ENCODE peak calls at places on chromosomes 4 and X, in ten cellular contexts. Q is tibial nerve, V is transverse colon, C is lower leg skin, O is testis, B is H1, Z is Peyer's patch, W is ovary, R is IMR-90, G is heart left ventricle. L is an unnamed sample.

GRCh38 chr4:187666634-187667033 is 328.9 kb upstream of the ZFP42 start:
- DNase-seq in Q (no peak), V (no peak), C (peak; percentile 32), O (peak; percentile 54), B (no peak), Z (no peak), W (no peak), R (peak; percentile 38), G (no peak), L (no peak)

GRCh38 chrX:40628506-40628905 is 5.3 kb downstream of the MPC1L start:
- DNase-seq in Q (no peak), V (no peak), C (no peak), O (no peak), B (no peak), Z (no peak), W (no peak), R (no peak), G (no peak), L (no peak)

GRCh38 chr4:112747035-112747434 is 110.1 kb downstream of the LARP7 start:
- DNase-seq in Q (no peak), V (no peak), C (no peak), O (no peak), B (peak; percentile 25), Z (no peak), W (no peak), R (no peak), G (no peak), L (no peak)

GRCh38 chr4:19358015-19358414 is 893.7 kb upstream of the SLIT2 start:
- DNase-seq in Q (no peak), V (no peak), C (no peak), O (no peak), B (no peak), Z (no peak), W (no peak), R (peak; percentile 67), G (no peak), L (no peak)

GRCh38 chr4:7852568-7853185 is 87.0 kb downstream of the AFAP1 start:
- DNase-seq in Q (peak; percentile 48), V (no peak), C (no peak), O (peak; percentile 23), B (no peak), Z (no peak), W (no peak), R (no peak), G (no peak), L (no peak)

GRCh38 chrX:21972721-21973120 is 32.2 kb downstream of the SMS start:
- DNase-seq in Q (no peak), V (no peak), C (no peak), O (no peak), B (peak; percentile 3), Z (peak; percentile 28), W (no peak), R (peak; percentile 83), G (no peak), L (no peak)

GRCh38 chr4:110292994-110293744 is 94.8 kb upstream of the ELOVL6 start:
- DNase-seq in Q (no peak), V (no peak), C (no peak), O (no peak), B (no peak), Z (no peak), W (no peak), R (no peak), G (no peak), L (no peak)

GRCh38 chr4:80781436-80781835 is 249.1 kb upstream of the BMP3 start:
- DNase-seq in Q (no peak), V (no peak), C (no peak), O (no peak), B (no peak), Z (no peak), W (no peak), R (no peak), G (no peak), L (no peak)

GRCh38 chr4:30716158-30716557 is 4.0 kb upstream of the PCDH7 start:
- DNase-seq in Q (no peak), V (no peak), C (no peak), O (no peak), B (no peak), Z (no peak), W (no peak), R (peak; percentile 53), G (no peak), L (no peak)

GRCh38 chr4:30716671-30717207 is 3.4 kb upstream of the PCDH7 start:
- DNase-seq in Q (no peak), V (no peak), C (no peak), O (no peak), B (no peak), Z (no peak), W (no peak), R (no peak), G (no peak), L (no peak)

GRCh38 chr4:30718889-30719252 is 1.3 kb upstream of the PCDH7 start:
- DNase-seq in Q (no peak), V (no peak), C (no peak), O (no peak), B (no peak), Z (no peak), W (no peak), R (peak; percentile 48), G (no peak), L (no peak)

GRCh38 chr4:30718021-30718888 is 1.9 kb upstream of the PCDH7 start:
- DNase-seq in Q (no peak), V (peak; percentile 19), C (no peak), O (peak; percentile 31), B (no peak), Z (no peak), W (peak; percentile 52), R (peak; percentile 36), G (peak; percentile 34), L (peak; percentile 57)

DNA sequence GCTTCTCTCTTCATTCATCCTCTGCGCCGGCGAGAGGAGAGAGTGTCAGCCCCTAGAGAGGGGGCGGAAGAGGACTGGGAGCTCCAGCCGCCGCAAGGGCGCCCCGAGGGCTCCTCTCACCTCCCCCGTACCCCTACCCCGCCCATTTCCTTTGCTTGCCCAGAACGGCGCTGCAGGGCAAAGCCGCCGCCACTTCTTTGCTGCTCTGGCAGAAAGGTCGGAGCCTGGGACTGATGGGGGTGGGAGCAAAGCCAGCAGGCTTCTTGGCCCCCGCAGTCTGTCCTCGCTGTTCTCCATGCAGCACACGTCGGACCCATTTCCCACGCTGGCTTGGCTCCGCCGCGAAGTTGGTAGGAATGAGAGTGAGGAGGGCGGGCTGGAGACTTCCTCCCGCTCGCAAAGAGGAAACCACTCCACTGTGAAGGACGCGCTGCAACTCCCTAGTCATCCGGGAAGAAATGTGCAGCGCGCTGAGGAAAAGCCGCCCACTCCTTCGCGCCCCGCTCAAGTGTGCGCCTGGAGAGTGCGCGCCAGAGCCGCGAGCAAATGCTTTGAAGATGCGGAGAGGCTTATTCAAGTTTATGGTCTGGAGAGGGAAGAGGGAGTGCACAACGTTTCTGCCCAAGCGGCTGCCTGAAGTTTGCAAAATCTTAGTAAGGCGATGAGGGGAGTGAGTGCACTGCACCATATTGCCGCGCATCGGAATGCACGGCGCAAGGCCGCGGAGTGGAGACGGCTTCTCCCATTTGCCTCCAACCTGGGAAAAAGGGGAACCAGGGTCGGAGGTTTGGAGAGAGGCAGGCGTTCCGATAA is 2.8 kb upstream of the PCDH7 start:
- DNase-seq in Q (no peak), V (peak; percentile 17), C (no peak), O (peak; percentile 26), B (no peak), Z (no peak), W (peak; percentile 46), R (peak; percentile 70), G (peak; percentile 27), L (peak; percentile 43)
- TF ChIP-seq CTCF in Q (no peak), V (no peak), C (no peak), O (no peak), B (no peak), Z (no peak), W (no peak), R (no peak), G (no peak), L (no peak)

GRCh38 chr4:30917946-30918345 is 197.8 kb downstream of the PCDH7 start:
- DNase-seq in Q (no peak), V (no peak), C (no peak), O (no peak), B (no peak), Z (no peak), W (no peak), R (no peak), G (no peak), L (no peak)
- TF ChIP-seq POLR2A in Q (no peak), V (no peak), C (no peak), O (no peak), B (no peak), Z (no peak), W (no peak), R (no peak), G (no peak), L (no peak)

DNA sequence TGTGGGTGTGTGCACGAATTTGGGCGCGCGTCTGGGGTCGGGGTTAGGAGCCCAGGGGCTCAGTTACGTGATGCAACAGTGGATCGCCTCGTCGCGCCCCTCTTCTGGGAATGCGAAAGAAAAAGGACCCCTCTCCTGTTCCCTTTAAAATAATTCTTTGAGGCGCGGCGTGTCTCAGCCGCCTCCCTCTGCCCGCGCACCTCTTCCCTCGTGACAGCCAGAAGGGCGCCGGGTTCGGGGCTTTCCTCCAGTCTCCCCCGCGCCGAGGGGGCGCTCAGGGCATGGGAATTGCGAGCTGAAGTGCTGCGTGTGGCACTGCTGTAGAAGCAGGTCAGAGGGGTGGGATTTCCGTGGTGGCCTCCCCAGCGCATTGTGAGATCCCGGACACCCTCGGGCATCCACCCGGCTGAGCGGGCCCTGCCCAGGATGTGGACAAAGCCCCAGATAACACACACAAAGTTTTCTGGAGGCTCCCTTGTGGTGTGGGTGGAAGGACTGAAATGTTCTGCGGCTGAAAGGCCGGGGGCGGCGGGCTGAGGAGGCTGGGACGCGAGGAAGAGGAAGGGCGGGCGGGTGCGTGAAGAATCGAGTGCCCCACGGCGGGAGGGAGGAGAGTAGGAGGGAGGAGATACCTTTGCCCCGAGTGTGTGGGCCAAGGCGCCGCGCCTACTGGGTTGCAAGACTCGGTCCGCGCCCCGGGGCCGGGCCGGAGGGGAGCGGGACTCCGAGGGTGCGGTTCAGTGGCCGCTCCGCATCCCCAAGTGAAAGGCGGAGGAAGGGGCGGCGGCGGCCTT is 697 bp downstream of the SEPTIN11 start:
- DNase-seq in Q (peak; percentile 31), V (peak; percentile 85), C (peak; percentile 36), O (peak; percentile 50), B (no peak), Z (peak; percentile 31), W (peak; percentile 62), R (no peak), G (peak; percentile 58), L (peak; percentile 45)
- TF ChIP-seq CTCF in Q (no peak), V (no peak), C (no peak), O (no peak), B (no peak), Z (no peak), W (no peak), R (no peak), G (no peak), L (no peak)

GRCh38 chrX:153933751-153934472 is 925 bp downstream of the NAA10 start:
- DNase-seq in Q (no peak), V (no peak), C (no peak), O (no peak), B (no peak), Z (no peak), W (no peak), R (peak; percentile 56), G (no peak), L (no peak)

GRCh38 chrX:153937056-153937455 is 2.2 kb upstream of the NAA10 start:
- DNase-seq in Q (no peak), V (no peak), C (no peak), O (no peak), B (no peak), Z (no peak), W (no peak), R (no peak), G (no peak), L (no peak)

GRCh38 chrX:153935326-153935851 is 552 bp upstream of the NAA10 start:
- DNase-seq in Q (no peak), V (peak; percentile 26), C (no peak), O (no peak), B (no peak), Z (no peak), W (no peak), R (no peak), G (no peak), L (no peak)

GRCh38 chrX:153932220-153932915 is 2.5 kb downstream of the NAA10 start:
- DNase-seq in Q (no peak), V (no peak), C (no peak), O (no peak), B (no peak), Z (no peak), W (peak; percentile 24), R (no peak), G (no peak), L (no peak)

DNA sequence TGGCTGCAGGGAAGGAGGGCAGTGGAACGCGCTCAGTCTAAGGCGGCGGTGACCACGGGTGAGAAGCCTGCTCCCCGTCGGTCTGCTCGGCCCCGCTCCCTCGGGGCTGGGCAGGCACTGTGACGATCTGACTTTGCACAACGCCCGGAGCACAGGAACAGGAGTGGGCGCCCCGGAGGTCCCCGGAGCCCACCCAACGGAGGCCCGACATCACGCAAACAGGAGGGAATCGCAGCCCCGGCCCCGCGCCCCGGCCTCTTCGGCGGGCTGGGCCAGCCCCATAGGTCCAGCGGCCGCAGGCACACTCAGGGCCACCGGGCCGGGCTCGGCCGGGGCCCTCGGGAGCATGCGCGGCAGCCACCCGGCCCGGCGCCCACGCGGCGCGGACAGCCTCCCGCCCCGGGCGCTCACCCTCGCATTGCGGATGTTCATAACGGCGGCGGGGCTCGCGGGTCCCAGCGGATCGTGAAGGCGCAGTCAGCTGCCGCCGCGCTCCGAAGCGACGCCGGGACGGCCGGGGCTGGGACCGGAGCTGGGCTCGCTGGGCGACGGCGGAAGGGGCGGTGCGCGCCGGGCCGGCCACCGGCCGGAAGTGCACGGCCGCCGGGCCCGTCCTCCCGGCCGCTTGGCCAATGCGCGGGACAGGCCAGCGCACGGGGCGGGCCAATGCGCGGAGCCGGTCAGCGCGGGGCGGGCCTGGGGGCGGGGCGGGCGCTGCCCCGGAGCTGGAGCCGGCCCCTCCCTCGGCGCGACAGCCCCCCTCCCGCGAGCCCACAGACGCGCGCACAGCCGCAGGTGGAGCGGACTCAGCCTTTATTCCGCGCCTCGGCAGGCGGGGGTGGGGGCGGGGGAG is at the start of gene NAA10:
- DNase-seq in Q (peak; percentile 42), V (peak; percentile 81), C (no peak), O (peak; percentile 73), B (no peak), Z (peak; percentile 68), W (peak; percentile 86), R (peak; percentile 63), G (peak; percentile 77), L (peak; percentile 78)
- TF ChIP-seq POLR2A in Q (peak; percentile 18), V (no peak), C (no peak), O (no peak), B (no peak), Z (peak; percentile 41), W (no peak), R (peak; percentile 44), G (peak; percentile 55), L (no peak)

L was measured in uterus.